ENCODE peak calls at places on chromosomes 12 and 14, in six cellular contexts. R is stimulated activated CD8-positive, alpha-beta memory T cell treated with anti-CD3 and anti-CD28 coated beads, Interleukin-4, amount 100 ng/mL, for 1 hour; T is naive thymus-derived CD8-positive, alpha-beta T cell; I is skeletal muscle cell; B is activated CD4-positive, CD25-positive, alpha-beta regulatory T cell; S is naive B cell. N is an unnamed sample.

GRCh38 chr12:8664228-8664963 is 1.8 kb upstream of the MFAP5 start:
- DNase-seq in R (no peak), T (no peak), I (no peak), B (no peak), S (no peak), N (no peak)

GRCh38 chr12:5076761-5077160 is 33.1 kb downstream of the KCNA5 start:
- DNase-seq in R (no peak), T (no peak), I (no peak), B (no peak), S (no peak), N (no peak)

GRCh38 chr14:99809376-99809775 is 16.2 kb downstream of the EML1 start:
- DNase-seq in R (no peak), T (no peak), I (peak; percentile 33), B (no peak), S (no peak), N (peak; percentile 95)

GRCh38 chr12:5432011-5432400 is at the start of gene NTF3:
- DNase-seq in R (no peak), T (no peak), I (no peak), B (no peak), S (no peak), N (no peak)

GRCh38 chr14:53180272-53181221 is 27.4 kb upstream of the DDHD1 start:
- DNase-seq in R (no peak), T (no peak), I (no peak), B (no peak), S (no peak), N (no peak)

GRCh38 chr14:82387699-82388098 is 854.0 kb upstream of the SEL1L start:
- DNase-seq in R (no peak), T (no peak), I (no peak), B (no peak), S (no peak), N (no peak)

GRCh38 chr12:130880411-130880885 is 8.6 kb downstream of the RAN start:
- DNase-seq in R (no peak), T (no peak), I (no peak), B (no peak), S (peak; percentile 7), N (no peak)

GRCh38 chr12:80834724-80835123 is 103.0 kb downstream of the LIN7A start:
- DNase-seq in R (no peak), T (no peak), I (no peak), B (no peak), S (no peak), N (no peak)

GRCh38 chr14:38481939-38482678 is 226.2 kb upstream of the CLEC14A start:
- DNase-seq in R (no peak), T (no peak), I (peak; percentile 12), B (no peak), S (no peak), N (peak; percentile 46)

GRCh38 chr12:131204416-131205311 is 251.0 kb downstream of the ADGRD1 start:
- DNase-seq in R (no peak), T (no peak), I (no peak), B (no peak), S (no peak), N (no peak)

GRCh38 chr12:114439833-114440449 is 34.0 kb upstream of the TBX5 start:
- DNase-seq in R (no peak), T (no peak), I (no peak), B (no peak), S (no peak), N (no peak)

GRCh38 chr12:31011746-31012567 is 61.7 kb upstream of the DDX11 start:
- DNase-seq in R (no peak), T (no peak), I (no peak), B (no peak), S (no peak), N (no peak)

N was measured in GM04504.